ENCODE peak calls at places on chromosome 9, in seven cellular contexts. N is GM12878, W is upper lobe of left lung, O is cardiac muscle cell, S is foreskin fibroblast, M is AG04450, I is fibroblast of mammary gland. A is an unnamed sample.

GRCh38 chr9:109914280-109915027 is 134.5 kb downstream of the PALM2AKAP2 start:
- DNase-seq in N (peak; percentile 71), W (no peak), O (peak; percentile 97), S (peak; percentile 95), M (peak; percentile 84), I (peak; percentile 94), A (peak; percentile 96)

GRCh38 chr9:134378901-134379338 is 52.7 kb downstream of the RXRA start:
- DNase-seq in N (no peak), W (peak; percentile 87), O (peak; percentile 47), S (peak; percentile 78), M (no peak), I (peak; percentile 31), A (peak; percentile 77)

GRCh38 chr9:126157409-126157808 is 169.2 kb upstream of the MVB12B start:
- DNase-seq in N (no peak), W (no peak), O (no peak), S (no peak), M (no peak), I (no peak), A (no peak)

GRCh38 chr9:73116030-73116429 is 35.6 kb upstream of the ANXA1 start:
- DNase-seq in N (no peak), W (no peak), O (peak; percentile 52), S (peak; percentile 77), M (peak; percentile 7), I (peak; percentile 80), A (peak; percentile 81)

GRCh38 chr9:123749580-123750202 is 180.2 kb downstream of the DENND1A start:
- DNase-seq in N (peak; percentile 40), W (no peak), O (no peak), S (peak; percentile 28), M (no peak), I (peak; percentile 22), A (peak; percentile 36)

GRCh38 chr9:122371851-122372250 is 1.0 kb downstream of the PTGS1 start:
- DNase-seq in N (no peak), W (no peak), O (no peak), S (no peak), M (no peak), I (no peak), A (no peak)

GRCh38 chr9:107153336-107153735 is 129.7 kb upstream of the RAD23B start:
- DNase-seq in N (no peak), W (no peak), O (peak; percentile 40), S (peak; percentile 65), M (no peak), I (peak; percentile 72), A (peak; percentile 24)

GRCh38 chr9:31415184-31415583 is 969.3 kb upstream of the ACO1 start:
- DNase-seq in N (no peak), W (no peak), O (no peak), S (no peak), M (no peak), I (no peak), A (peak; percentile 63)

GRCh38 chr9:79939819-79940218 is 368.1 kb downstream of the TLE4 start:
- DNase-seq in N (no peak), W (no peak), O (no peak), S (peak; percentile 26), M (no peak), I (no peak), A (no peak)

GRCh38 chr9:27462434-27462833 is 61.7 kb upstream of the IFNK start:
- DNase-seq in N (no peak), W (no peak), O (no peak), S (no peak), M (no peak), I (no peak), A (no peak)

GRCh38 chr9:70142101-70142500 is 98.5 kb downstream of the MAMDC2 start:
- DNase-seq in N (no peak), W (no peak), O (no peak), S (no peak), M (no peak), I (no peak), A (no peak)

GRCh38 chr9:135344915-135345500 is 134.6 kb upstream of the PPP1R26 start:
- DNase-seq in N (no peak), W (no peak), O (no peak), S (no peak), M (no peak), I (no peak), A (no peak)

GRCh38 chr9:80507611-80508010 is 935.8 kb downstream of the TLE4 start:
- DNase-seq in N (no peak), W (no peak), O (no peak), S (no peak), M (no peak), I (no peak), A (no peak)

GRCh38 chr9:120841930-120842684 is 615 bp downstream of the PSMD5 start:
- DNase-seq in N (no peak), W (no peak), O (peak; percentile 12), S (peak; percentile 48), M (no peak), I (peak; percentile 13), A (peak; percentile 28)
- H3K4me3 ChIP-seq in N (peak overlapping the region; percentile 89), W (peak overlapping the region; percentile 83), O (peak overlapping the region; percentile 68), S (peak overlapping the region; percentile 94), M (peak overlapping the region; percentile 100), I (peak overlapping the region; percentile 99), A (peak overlapping the region; percentile 98)

GRCh38 chr9:115057559-115057958 is 60.4 kb downstream of the TNC start:
- DNase-seq in N (no peak), W (no peak), O (peak; percentile 80), S (no peak), M (no peak), I (no peak), A (peak; percentile 27)
- TF ChIP-seq CTCF in N (no peak), W (no peak), O (no peak), S (no peak), M (no peak), I (no peak), A (no peak)

DNA sequence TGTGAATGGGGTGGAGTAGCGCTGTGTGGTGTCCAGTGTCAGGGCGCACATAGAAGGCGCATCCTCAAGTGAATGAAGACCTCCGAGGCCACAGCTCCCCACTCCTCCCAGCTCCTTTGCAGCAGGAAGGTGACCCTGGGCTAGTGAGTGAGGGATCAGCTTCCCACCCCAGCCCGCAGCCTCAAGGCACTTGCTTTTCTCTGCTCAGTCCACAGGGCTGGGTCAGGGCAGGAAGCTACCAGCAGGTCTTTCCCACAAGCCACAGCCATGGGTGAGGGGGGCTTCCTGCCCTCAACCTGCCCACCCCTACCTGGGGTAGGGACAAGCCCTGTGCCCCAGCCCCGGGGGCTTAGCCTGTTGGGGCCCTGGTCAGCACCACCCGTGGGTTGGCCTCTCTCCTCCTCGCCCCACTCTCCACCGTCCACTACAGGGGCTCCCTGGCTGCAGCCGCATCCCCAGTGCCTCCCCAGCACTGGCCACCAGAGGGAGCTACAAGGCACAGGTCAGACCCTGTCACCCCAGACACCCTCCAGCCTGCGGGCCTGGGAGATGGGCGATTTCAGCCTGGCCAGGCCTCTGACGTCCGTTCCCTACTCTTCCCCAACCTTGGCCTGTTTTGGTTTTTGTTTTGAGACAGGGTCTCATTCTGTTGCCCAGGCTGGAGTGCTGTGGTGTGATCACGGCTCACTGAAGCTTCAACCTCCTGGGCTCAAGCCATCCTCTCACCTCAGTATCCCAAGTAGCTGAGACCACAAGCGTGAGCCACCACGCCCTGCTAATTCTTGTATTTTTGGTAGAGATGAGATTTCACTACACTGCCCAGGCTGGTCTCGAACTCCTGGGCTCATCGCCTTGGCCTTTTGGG is 1.3 kb upstream of the ABCA2 start:
- DNase-seq in N (no peak), W (peak; percentile 82), O (peak; percentile 67), S (peak; percentile 82), M (no peak), I (peak; percentile 51), A (peak; percentile 57)
- H3K4me3 ChIP-seq in N (no peak overlapping the region), W (peak overlapping the region; percentile 54), O (peak overlapping the region; percentile 92), S (no peak overlapping the region), M (no peak overlapping the region), I (no peak overlapping the region), A (no peak overlapping the region)

GRCh38 chr9:121328476-121328875 is 41.6 kb downstream of the STOM start:
- DNase-seq in N (no peak), W (no peak), O (no peak), S (no peak), M (no peak), I (peak; percentile 57), A (no peak)

GRCh38 chr9:121331992-121332685 is 37.9 kb downstream of the STOM start:
- DNase-seq in N (no peak), W (no peak), O (peak; percentile 74), S (peak; percentile 74), M (no peak), I (peak; percentile 77), A (peak; percentile 75)

GRCh38 chr9:121333950-121334773 is 35.9 kb downstream of the STOM start:
- DNase-seq in N (no peak), W (no peak), O (no peak), S (peak; percentile 21), M (no peak), I (no peak), A (no peak)

GRCh38 chr9:121328876-121329681 is 41.0 kb downstream of the STOM start:
- DNase-seq in N (no peak), W (no peak), O (no peak), S (no peak), M (no peak), I (no peak), A (no peak)

GRCh38 chr9:121331549-121331948 is 38.5 kb downstream of the STOM start:
- DNase-seq in N (no peak), W (no peak), O (no peak), S (peak; percentile 24), M (no peak), I (peak; percentile 36), A (no peak)
- TF ChIP-seq CTCF in N (no peak), W (no peak), O (no peak), S (no peak), M (no peak), I (no peak), A (no peak)

GRCh38 chr9:128634651-128635262 is 21.9 kb downstream of the DYNC2I2 start:
- DNase-seq in N (no peak), W (peak; percentile 32), O (no peak), S (no peak), M (no peak), I (no peak), A (no peak)

GRCh38 chr9:128635266-128636023 is 21.2 kb downstream of the DYNC2I2 start:
- DNase-seq in N (no peak), W (peak; percentile 95), O (peak; percentile 97), S (peak; percentile 99), M (peak; percentile 89), I (peak; percentile 94), A (peak; percentile 93)

GRCh38 chr9:128637656-128638055 is 19.0 kb downstream of the DYNC2I2 start:
- DNase-seq in N (no peak), W (no peak), O (peak; percentile 25), S (peak; percentile 79), M (peak; percentile 13), I (no peak), A (no peak)

GRCh38 chr9:128636556-128637530 is 19.8 kb downstream of the DYNC2I2 start:
- DNase-seq in N (no peak), W (no peak), O (no peak), S (peak; percentile 30), M (no peak), I (no peak), A (no peak)

GRCh38 chr9:128636024-128636390 is 20.6 kb downstream of the DYNC2I2 start:
- DNase-seq in N (no peak), W (peak; percentile 86), O (peak; percentile 10), S (peak; percentile 22), M (no peak), I (no peak), A (no peak)
- H3K4me3 ChIP-seq in N (no peak overlapping the region), W (peak overlapping the region; percentile 29), O (no peak overlapping the region), S (no peak overlapping the region), M (no peak overlapping the region), I (no peak overlapping the region), A (no peak overlapping the region)

GRCh38 chr9:93380410-93381060 is 71.0 kb upstream of the FAM120A start:
- DNase-seq in N (no peak), W (no peak), O (peak; percentile 6), S (no peak), M (no peak), I (no peak), A (peak; percentile 13)
- TF ChIP-seq CTCF in N (no peak), W (no peak), O (no peak), S (no peak), M (peak; percentile 12), I (no peak), A (peak; percentile 27)